ENCODE peak calls at places on chromosomes 1 and 21, in ten cellular contexts. One of them, this sample, is unnamed.

GRCh38 chr21:43325968-43326367 is 101.0 kb downstream of the SIK1 start:
- DNase-seq in HCT116: no peak
- DNase-seq in RWPE2: no peak
- DNase-seq in fibroblast of lung: no peak
- DNase-seq in body of pancreas: no peak
- DNase-seq in neural progenitor cell: no peak
- DNase-seq in brain microvascular endothelial cell: no peak
- DNase-seq in tibial nerve: no peak
- DNase-seq in cardiac muscle cell: no peak
- DNase-seq in heart right ventricle: no peak
- DNase-seq in this sample: no peak

GRCh38 chr1:66525086-66525485 is 8.9 kb upstream of the SGIP1 start:
- DNase-seq in brain microvascular endothelial cell: no peak
- DNase-seq in neural progenitor cell: no peak
- DNase-seq in body of pancreas: no peak
- DNase-seq in tibial nerve: no peak
- DNase-seq in HCT116: no peak
- DNase-seq in heart right ventricle: no peak
- DNase-seq in fibroblast of lung: no peak
- DNase-seq in cardiac muscle cell: no peak
- DNase-seq in RWPE2: no peak
- DNase-seq in this sample: no peak

GRCh38 chr1:168920456-168921094 is 185.9 kb upstream of the ATP1B1 start:
- DNase-seq in HCT116: peak
- DNase-seq in body of pancreas: peak
- DNase-seq in brain microvascular endothelial cell: peak
- DNase-seq in neural progenitor cell: no peak
- DNase-seq in fibroblast of lung: no peak
- DNase-seq in cardiac muscle cell: peak
- DNase-seq in RWPE2: no peak
- DNase-seq in heart right ventricle: peak
- DNase-seq in tibial nerve: no peak
- DNase-seq in this sample: no peak

GRCh38 chr1:235998812-235999211 is 66.1 kb downstream of the NID1 start:
- DNase-seq in neural progenitor cell: no peak
- DNase-seq in brain microvascular endothelial cell: no peak
- DNase-seq in tibial nerve: no peak
- DNase-seq in heart right ventricle: no peak
- DNase-seq in fibroblast of lung: peak
- DNase-seq in RWPE2: no peak
- DNase-seq in cardiac muscle cell: no peak
- DNase-seq in body of pancreas: no peak
- DNase-seq in HCT116: no peak
- DNase-seq in this sample: no peak

GRCh38 chr1:226654046-226654445 is 85.0 kb downstream of the ITPKB start:
- DNase-seq in neural progenitor cell: peak
- DNase-seq in tibial nerve: no peak
- DNase-seq in body of pancreas: no peak
- DNase-seq in heart right ventricle: no peak
- DNase-seq in brain microvascular endothelial cell: peak
- DNase-seq in cardiac muscle cell: peak
- DNase-seq in HCT116: no peak
- DNase-seq in RWPE2: no peak
- DNase-seq in fibroblast of lung: peak
- DNase-seq in this sample: peak

GRCh38 chr1:203349757-203350522 is 982 bp downstream of the FMOD start:
- DNase-seq in brain microvascular endothelial cell: no peak
- DNase-seq in cardiac muscle cell: peak
- DNase-seq in tibial nerve: no peak
- DNase-seq in RWPE2: no peak
- DNase-seq in neural progenitor cell: no peak
- DNase-seq in body of pancreas: no peak
- DNase-seq in fibroblast of lung: no peak
- DNase-seq in heart right ventricle: no peak
- DNase-seq in HCT116: no peak
- DNase-seq in this sample: no peak

GRCh38 chr1:34066921-34067603 is 98.0 kb downstream of the CSMD2 start:
- DNase-seq in neural progenitor cell: no peak
- DNase-seq in brain microvascular endothelial cell: no peak
- DNase-seq in cardiac muscle cell: peak
- DNase-seq in fibroblast of lung: peak
- DNase-seq in body of pancreas: no peak
- DNase-seq in heart right ventricle: no peak
- DNase-seq in tibial nerve: no peak
- DNase-seq in RWPE2: no peak
- DNase-seq in HCT116: no peak
- DNase-seq in this sample: peak

GRCh38 chr1:172778461-172779455 is 119.9 kb downstream of the FASLG start:
- DNase-seq in heart right ventricle: no peak
- DNase-seq in brain microvascular endothelial cell: no peak
- DNase-seq in RWPE2: no peak
- DNase-seq in neural progenitor cell: no peak
- DNase-seq in tibial nerve: no peak
- DNase-seq in body of pancreas: no peak
- DNase-seq in HCT116: no peak
- DNase-seq in fibroblast of lung: no peak
- DNase-seq in cardiac muscle cell: peak
- DNase-seq in this sample: no peak

GRCh38 chr1:40014253-40014706 is 26.2 kb upstream of the CAP1 start:
- DNase-seq in brain microvascular endothelial cell: no peak
- DNase-seq in fibroblast of lung: no peak
- DNase-seq in body of pancreas: no peak
- DNase-seq in RWPE2: no peak
- DNase-seq in HCT116: no peak
- DNase-seq in neural progenitor cell: no peak
- DNase-seq in heart right ventricle: no peak
- DNase-seq in cardiac muscle cell: peak
- DNase-seq in tibial nerve: no peak
- DNase-seq in this sample: no peak

GRCh38 chr1:177921590-177921989 is 48.3 kb downstream of the SEC16B start:
- DNase-seq in cardiac muscle cell: no peak
- DNase-seq in neural progenitor cell: no peak
- DNase-seq in tibial nerve: no peak
- DNase-seq in heart right ventricle: no peak
- DNase-seq in brain microvascular endothelial cell: no peak
- DNase-seq in RWPE2: no peak
- DNase-seq in body of pancreas: no peak
- DNase-seq in fibroblast of lung: no peak
- DNase-seq in HCT116: no peak
- DNase-seq in this sample: no peak
- TF ChIP-seq CTCF in cardiac muscle cell: no peak
- TF ChIP-seq CTCF in neural progenitor cell: peak
- TF ChIP-seq CTCF in tibial nerve: no peak
- TF ChIP-seq CTCF in heart right ventricle: no peak
- TF ChIP-seq CTCF in brain microvascular endothelial cell: no peak
- TF ChIP-seq CTCF in RWPE2: no peak
- TF ChIP-seq CTCF in body of pancreas: no peak
- TF ChIP-seq CTCF in fibroblast of lung: no peak
- TF ChIP-seq CTCF in HCT116: no peak
- TF ChIP-seq CTCF in this sample: no peak

DNA sequence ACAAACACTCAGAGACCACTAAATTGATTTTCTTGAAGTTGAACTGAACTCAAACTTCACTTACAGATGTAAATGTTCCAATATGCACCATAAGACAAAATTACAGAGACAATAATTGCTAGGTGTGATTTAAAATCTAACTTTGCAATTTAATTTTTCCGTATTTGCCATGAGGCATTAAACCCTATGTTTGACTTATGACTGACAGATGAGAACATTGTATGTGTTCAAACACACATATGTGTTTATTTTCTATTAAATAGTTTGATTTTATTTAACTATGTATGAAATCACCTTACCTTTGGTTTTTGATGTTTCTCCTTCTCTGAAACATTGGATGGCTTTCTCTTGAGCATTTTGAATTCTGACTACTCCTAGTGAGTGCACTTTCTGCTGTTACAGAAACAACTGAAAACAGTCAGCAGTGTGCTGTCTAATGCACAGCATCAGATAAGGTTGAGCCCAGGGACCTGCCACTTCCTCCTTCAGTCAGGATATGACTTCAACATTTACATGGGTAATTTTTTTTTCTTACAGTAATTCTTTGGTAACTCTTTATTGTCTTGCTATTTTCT is at the start of gene SAMSN1:
- DNase-seq in cardiac muscle cell: peak
- DNase-seq in brain microvascular endothelial cell: peak
- DNase-seq in fibroblast of lung: no peak
- DNase-seq in heart right ventricle: no peak
- DNase-seq in RWPE2: no peak
- DNase-seq in HCT116: no peak
- DNase-seq in tibial nerve: no peak
- DNase-seq in body of pancreas: peak
- DNase-seq in neural progenitor cell: no peak
- DNase-seq in this sample: no peak
- H3K4me3 ChIP-seq in cardiac muscle cell: no peak
- H3K4me3 ChIP-seq in brain microvascular endothelial cell: no peak
- H3K4me3 ChIP-seq in fibroblast of lung: no peak
- H3K4me3 ChIP-seq in heart right ventricle: no peak
- H3K4me3 ChIP-seq in RWPE2: no peak
- H3K4me3 ChIP-seq in HCT116: no peak
- H3K4me3 ChIP-seq in tibial nerve: peak
- H3K4me3 ChIP-seq in body of pancreas: no peak
- H3K4me3 ChIP-seq in neural progenitor cell: no peak
- H3K4me3 ChIP-seq in this sample: no peak

GRCh38 chr1:44784094-44785026 is 3.6 kb downstream of the BEST4 start:
- DNase-seq in tibial nerve: no peak
- DNase-seq in cardiac muscle cell: peak
- DNase-seq in HCT116: no peak
- DNase-seq in neural progenitor cell: peak
- DNase-seq in RWPE2: no peak
- DNase-seq in body of pancreas: peak
- DNase-seq in fibroblast of lung: no peak
- DNase-seq in heart right ventricle: no peak
- DNase-seq in brain microvascular endothelial cell: no peak
- DNase-seq in this sample: no peak
- TF ChIP-seq CTCF in tibial nerve: no peak
- TF ChIP-seq CTCF in cardiac muscle cell: peak
- TF ChIP-seq CTCF in HCT116: no peak
- TF ChIP-seq CTCF in neural progenitor cell: peak
- TF ChIP-seq CTCF in RWPE2: no peak
- TF ChIP-seq CTCF in body of pancreas: no peak
- TF ChIP-seq CTCF in fibroblast of lung: peak
- TF ChIP-seq CTCF in heart right ventricle: no peak
- TF ChIP-seq CTCF in brain microvascular endothelial cell: peak
- TF ChIP-seq CTCF in this sample: peak

DNA sequence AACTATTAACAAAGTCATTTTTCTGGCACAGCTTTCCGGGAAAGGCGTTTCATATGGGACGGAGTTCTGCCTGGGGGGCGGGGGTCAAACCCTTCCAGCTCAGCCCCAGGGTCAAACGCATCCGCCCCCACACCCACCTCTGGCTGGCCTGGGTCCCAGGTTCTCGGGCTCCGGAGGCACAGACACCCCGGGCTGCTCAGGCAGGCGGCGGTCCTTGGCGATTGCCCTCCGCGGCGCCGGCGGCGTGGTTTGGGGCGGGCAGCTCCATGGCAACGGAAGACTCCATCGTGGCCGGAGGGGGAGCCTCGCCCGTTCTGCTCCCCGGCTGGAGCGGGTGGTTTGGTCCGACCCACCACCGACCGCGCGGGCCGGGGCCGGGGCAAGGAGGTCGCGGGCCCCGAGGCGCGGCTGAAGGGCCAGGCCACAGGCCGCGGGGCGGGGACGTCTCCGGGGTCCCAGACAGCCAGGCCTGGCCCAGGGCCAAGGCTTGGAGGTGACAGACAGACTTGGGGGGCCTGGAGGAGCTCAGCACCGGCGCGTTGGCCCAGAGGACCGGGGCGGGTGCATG is at the start of gene CFAP74:
- DNase-seq in HCT116: peak
- DNase-seq in neural progenitor cell: peak
- DNase-seq in heart right ventricle: peak
- DNase-seq in brain microvascular endothelial cell: peak
- DNase-seq in tibial nerve: no peak
- DNase-seq in fibroblast of lung: peak
- DNase-seq in RWPE2: peak
- DNase-seq in cardiac muscle cell: peak
- DNase-seq in body of pancreas: no peak
- DNase-seq in this sample: no peak
- H3K4me3 ChIP-seq in HCT116: peak
- H3K4me3 ChIP-seq in neural progenitor cell: peak
- H3K4me3 ChIP-seq in heart right ventricle: peak
- H3K4me3 ChIP-seq in brain microvascular endothelial cell: peak
- H3K4me3 ChIP-seq in tibial nerve: no peak
- H3K4me3 ChIP-seq in fibroblast of lung: peak
- H3K4me3 ChIP-seq in RWPE2: peak
- H3K4me3 ChIP-seq in cardiac muscle cell: peak
- H3K4me3 ChIP-seq in body of pancreas: no peak
- H3K4me3 ChIP-seq in this sample: no peak

This sample was measured in astrocyte of the spinal cord.